ENCODE peak calls at places on chromosomes 16 and 17, in seven cellular contexts. One of them, this sample, is unnamed.

GRCh38 chr17:80860703-80861359 is 130.8 kb upstream of the CHMP6 start:
- DNase-seq in nephron progenitor cell: no peak
- DNase-seq in fibroblast of lung: no peak
- DNase-seq in NCI-H146: no peak
- DNase-seq in M059J: no peak
- DNase-seq in brain microvascular endothelial cell: no peak
- DNase-seq in foreskin melanocyte: no peak
- DNase-seq in this sample: no peak

GRCh38 chr16:22375117-22375962 is 921 bp upstream of the CDR2 start:
- DNase-seq in nephron progenitor cell: no peak
- DNase-seq in M059J: no peak
- DNase-seq in fibroblast of lung: no peak
- DNase-seq in brain microvascular endothelial cell: no peak
- DNase-seq in NCI-H146: peak; percentile 40
- DNase-seq in foreskin melanocyte: no peak
- DNase-seq in this sample: no peak

GRCh38 chr17:8893059-8893458 is 25.6 kb upstream of the PIK3R6 start:
- DNase-seq in fibroblast of lung: no peak
- DNase-seq in nephron progenitor cell: no peak
- DNase-seq in foreskin melanocyte: no peak
- DNase-seq in brain microvascular endothelial cell: no peak
- DNase-seq in M059J: no peak
- DNase-seq in NCI-H146: no peak
- DNase-seq in this sample: no peak

GRCh38 chr17:35341465-35341992 is 31.9 kb downstream of the SLFN11 start:
- DNase-seq in foreskin melanocyte: no peak
- DNase-seq in fibroblast of lung: no peak
- DNase-seq in M059J: no peak
- DNase-seq in nephron progenitor cell: no peak
- DNase-seq in brain microvascular endothelial cell: no peak
- DNase-seq in NCI-H146: no peak
- DNase-seq in this sample: no peak

GRCh38 chr17:73194514-73195222 is 1.8 kb downstream of the COG1 start:
- DNase-seq in nephron progenitor cell: no peak
- DNase-seq in M059J: peak; percentile 25
- DNase-seq in fibroblast of lung: peak; percentile 74
- DNase-seq in brain microvascular endothelial cell: peak; percentile 25
- DNase-seq in NCI-H146: no peak
- DNase-seq in foreskin melanocyte: no peak
- DNase-seq in this sample: no peak

GRCh38 chr16:11084484-11085024 is 140.2 kb downstream of the CLEC16A start:
- DNase-seq in brain microvascular endothelial cell: peak; percentile 91
- DNase-seq in M059J: peak; percentile 93
- DNase-seq in NCI-H146: no peak
- DNase-seq in foreskin melanocyte: peak; percentile 37
- DNase-seq in fibroblast of lung: peak; percentile 93
- DNase-seq in nephron progenitor cell: no peak
- DNase-seq in this sample: peak; percentile 87

GRCh38 chr17:66353937-66354401 is 51.6 kb downstream of the PRKCA start:
- DNase-seq in nephron progenitor cell: no peak
- DNase-seq in NCI-H146: no peak
- DNase-seq in fibroblast of lung: peak; percentile 87
- DNase-seq in brain microvascular endothelial cell: peak; percentile 49
- DNase-seq in foreskin melanocyte: no peak
- DNase-seq in M059J: peak; percentile 76
- DNase-seq in this sample: peak; percentile 31

GRCh38 chr17:76527430-76528111 is 9.9 kb downstream of the CYGB start:
- DNase-seq in fibroblast of lung: peak; percentile 89
- DNase-seq in foreskin melanocyte: no peak
- DNase-seq in brain microvascular endothelial cell: peak; percentile 63
- DNase-seq in NCI-H146: no peak
- DNase-seq in nephron progenitor cell: peak; percentile 62
- DNase-seq in M059J: peak; percentile 92
- DNase-seq in this sample: peak; percentile 81

GRCh38 chr17:42179911-42180410 is 981 bp downstream of the KCNH4 start:
- DNase-seq in nephron progenitor cell: peak; percentile 90
- DNase-seq in brain microvascular endothelial cell: no peak
- DNase-seq in fibroblast of lung: peak; percentile 24
- DNase-seq in NCI-H146: peak; percentile 39
- DNase-seq in M059J: peak; percentile 36
- DNase-seq in foreskin melanocyte: no peak
- DNase-seq in this sample: no peak

GRCh38 chr17:4130715-4131114 is 12.1 kb downstream of the ZZEF1 start:
- DNase-seq in M059J: no peak
- DNase-seq in foreskin melanocyte: peak; percentile 40
- DNase-seq in fibroblast of lung: no peak
- DNase-seq in NCI-H146: no peak
- DNase-seq in brain microvascular endothelial cell: no peak
- DNase-seq in nephron progenitor cell: no peak
- DNase-seq in this sample: no peak

GRCh38 chr17:8382052-8382879 is 727 bp downstream of the RPL26 start:
- DNase-seq in NCI-H146: peak; percentile 37
- DNase-seq in nephron progenitor cell: no peak
- DNase-seq in brain microvascular endothelial cell: no peak
- DNase-seq in foreskin melanocyte: peak; percentile 7
- DNase-seq in fibroblast of lung: no peak
- DNase-seq in M059J: peak; percentile 12
- DNase-seq in this sample: no peak

GRCh38 chr16:48507886-48508285 is 102.1 kb downstream of the N4BP1 start:
- DNase-seq in M059J: no peak
- DNase-seq in fibroblast of lung: no peak
- DNase-seq in nephron progenitor cell: no peak
- DNase-seq in brain microvascular endothelial cell: no peak
- DNase-seq in NCI-H146: no peak
- DNase-seq in foreskin melanocyte: no peak
- DNase-seq in this sample: no peak

GRCh38 chr17:17363638-17364337 is 60.6 kb downstream of the NT5M start:
- DNase-seq in fibroblast of lung: no peak
- DNase-seq in NCI-H146: peak; percentile 68
- DNase-seq in foreskin melanocyte: no peak
- DNase-seq in nephron progenitor cell: no peak
- DNase-seq in brain microvascular endothelial cell: no peak
- DNase-seq in M059J: no peak
- DNase-seq in this sample: peak; percentile 4

GRCh38 chr17:67289174-67289876 is 44.3 kb upstream of the HELZ start:
- DNase-seq in nephron progenitor cell: peak; percentile 22
- DNase-seq in fibroblast of lung: peak; percentile 64
- DNase-seq in NCI-H146: no peak
- DNase-seq in foreskin melanocyte: peak; percentile 9
- DNase-seq in M059J: peak; percentile 12
- DNase-seq in brain microvascular endothelial cell: peak; percentile 25
- DNase-seq in this sample: peak; percentile 76

GRCh38 chr17:63774141-63774981 is at the start of gene DDX42:
- DNase-seq in NCI-H146: peak; percentile 71
- DNase-seq in M059J: peak; percentile 60
- DNase-seq in fibroblast of lung: peak; percentile 68
- DNase-seq in foreskin melanocyte: peak; percentile 35
- DNase-seq in brain microvascular endothelial cell: peak; percentile 44
- DNase-seq in nephron progenitor cell: peak; percentile 95
- DNase-seq in this sample: peak; percentile 89

GRCh38 chr17:19262650-19263620 is 25.8 kb downstream of the EPN2 start:
- DNase-seq in M059J: peak; percentile 25
- DNase-seq in fibroblast of lung: peak; percentile 70
- DNase-seq in nephron progenitor cell: no peak
- DNase-seq in foreskin melanocyte: peak; percentile 85
- DNase-seq in brain microvascular endothelial cell: peak; percentile 76
- DNase-seq in NCI-H146: no peak
- DNase-seq in this sample: no peak

GRCh38 chr17:57823469-57824401 is 26.1 kb downstream of the MRPS23 start:
- DNase-seq in fibroblast of lung: peak; percentile 44
- DNase-seq in nephron progenitor cell: peak; percentile 19
- DNase-seq in foreskin melanocyte: no peak
- DNase-seq in NCI-H146: peak; percentile 82
- DNase-seq in M059J: no peak
- DNase-seq in brain microvascular endothelial cell: no peak
- DNase-seq in this sample: no peak

GRCh38 chr16:29804455-29805231 is 1.7 kb upstream of the MAZ start:
- DNase-seq in M059J: peak; percentile 77
- DNase-seq in brain microvascular endothelial cell: no peak
- DNase-seq in foreskin melanocyte: no peak
- DNase-seq in NCI-H146: peak; percentile 77
- DNase-seq in fibroblast of lung: no peak
- DNase-seq in nephron progenitor cell: no peak
- DNase-seq in this sample: peak; percentile 58

GRCh38 chr17:75639771-75640555 is 6.7 kb downstream of the SMIM5 start:
- DNase-seq in brain microvascular endothelial cell: no peak
- DNase-seq in fibroblast of lung: no peak
- DNase-seq in NCI-H146: no peak
- DNase-seq in nephron progenitor cell: no peak
- DNase-seq in M059J: no peak
- DNase-seq in foreskin melanocyte: no peak
- DNase-seq in this sample: no peak

GRCh38 chr17:43720311-43721060 is 38.1 kb downstream of the SOST start:
- DNase-seq in NCI-H146: peak; percentile 42
- DNase-seq in fibroblast of lung: peak; percentile 67
- DNase-seq in M059J: peak; percentile 73
- DNase-seq in nephron progenitor cell: peak; percentile 75
- DNase-seq in brain microvascular endothelial cell: peak; percentile 20
- DNase-seq in foreskin melanocyte: peak; percentile 46
- DNase-seq in this sample: peak; percentile 78

GRCh38 chr17:77188084-77189066 is 47.6 kb downstream of the SEC14L1 start:
- DNase-seq in brain microvascular endothelial cell: no peak
- DNase-seq in NCI-H146: no peak
- DNase-seq in fibroblast of lung: no peak
- DNase-seq in foreskin melanocyte: no peak
- DNase-seq in M059J: peak; percentile 11
- DNase-seq in nephron progenitor cell: no peak
- DNase-seq in this sample: no peak

GRCh38 chr16:27174007-27174406 is 29.3 kb upstream of the KDM8 start:
- DNase-seq in foreskin melanocyte: no peak
- DNase-seq in NCI-H146: peak; percentile 60
- DNase-seq in nephron progenitor cell: no peak
- DNase-seq in brain microvascular endothelial cell: no peak
- DNase-seq in M059J: peak; percentile 31
- DNase-seq in fibroblast of lung: no peak
- DNase-seq in this sample: no peak

GRCh38 chr17:79838541-79839274 is 532 bp downstream of the CBX4 start:
- DNase-seq in fibroblast of lung: peak; percentile 61
- DNase-seq in nephron progenitor cell: peak; percentile 75
- DNase-seq in NCI-H146: peak; percentile 67
- DNase-seq in M059J: peak; percentile 63
- DNase-seq in foreskin melanocyte: peak; percentile 60
- DNase-seq in brain microvascular endothelial cell: peak; percentile 50
- DNase-seq in this sample: peak; percentile 53

GRCh38 chr17:32267690-32268205 is 2.1 kb downstream of the RHBDL3 start:
- DNase-seq in fibroblast of lung: no peak
- DNase-seq in nephron progenitor cell: peak; percentile 42
- DNase-seq in foreskin melanocyte: no peak
- DNase-seq in M059J: peak; percentile 31
- DNase-seq in brain microvascular endothelial cell: no peak
- DNase-seq in NCI-H146: no peak
- DNase-seq in this sample: no peak

GRCh38 chr17:53516643-53517042 is 306.1 kb upstream of the KIF2B start:
- DNase-seq in M059J: peak; percentile 2
- DNase-seq in fibroblast of lung: peak; percentile 15
- DNase-seq in NCI-H146: peak; percentile 12
- DNase-seq in nephron progenitor cell: no peak
- DNase-seq in brain microvascular endothelial cell: no peak
- DNase-seq in foreskin melanocyte: peak; percentile 23
- DNase-seq in this sample: no peak

This sample was measured in uterus.